ENCODE peak calls at places on chromosomes 3 and 15, in nine cellular contexts. P is ovary, Y is prostate gland, C is islet precursor cell, A is SW 1271, B is glomerular endothelial cell, D is gastrocnemius medialis, J is midbrain, Q is NAMALWA. V is an unnamed sample.

GRCh38 chr15:40103124-40103858 is 5.4 kb downstream of the BMF start:
- DNase-seq in C (peak; percentile 95), P (peak; percentile 86), Q (no peak), D (peak; percentile 97), A (no peak), Y (peak; percentile 96), J (peak; percentile 86), B (no peak), V (peak; percentile 79)

GRCh38 chr3:76886761-76887500 is 153.0 kb upstream of the ROBO2 start:
- DNase-seq in J (no peak), A (no peak), D (no peak), Y (no peak), P (no peak), C (no peak), Q (no peak), B (no peak), V (no peak)

GRCh38 chr15:28273468-28273867 is 48.5 kb downstream of the HERC2 start:
- DNase-seq in Y (no peak), D (no peak), C (peak; percentile 59), Q (no peak), P (no peak), A (no peak), J (no peak), B (no peak), V (no peak)

GRCh38 chr3:74663178-74663577 is 48.7 kb upstream of the CNTN3 start:
- DNase-seq in D (no peak), A (no peak), B (no peak), C (no peak), Y (no peak), P (no peak), J (no peak), Q (no peak), V (no peak)

GRCh38 chr3:156150434-156151066 is 30.2 kb downstream of the KCNAB1 start:
- DNase-seq in A (peak; percentile 44), J (peak; percentile 87), D (peak; percentile 25), B (peak; percentile 41), C (no peak), Y (peak; percentile 48), Q (peak; percentile 80), P (peak; percentile 29), V (no peak)

GRCh38 chr3:118818386-118818785 is 216.3 kb downstream of the IGSF11 start:
- DNase-seq in Y (no peak), C (no peak), B (no peak), D (no peak), A (no peak), Q (no peak), P (no peak), J (no peak), V (peak; percentile 56)

GRCh38 chr15:78415284-78415683 is 22.7 kb upstream of the IREB2 start:
- DNase-seq in P (no peak), B (no peak), D (no peak), A (no peak), Q (peak; percentile 16), J (peak; percentile 18), Y (no peak), C (no peak), V (no peak)

GRCh38 chr3:52455283-52456168 is at the start of gene NISCH:
- DNase-seq in P (peak; percentile 91), Y (peak; percentile 89), Q (peak; percentile 75), A (peak; percentile 54), D (peak; percentile 90), J (peak; percentile 82), C (peak; percentile 93), B (no peak), V (peak; percentile 51)

GRCh38 chr3:32705232-32705631 is 20.2 kb downstream of the CNOT10 start:
- DNase-seq in J (no peak), Q (no peak), D (no peak), P (no peak), A (no peak), B (no peak), C (no peak), Y (no peak), V (no peak)

GRCh38 chr15:66698318-66698961 is 3.6 kb upstream of the SMAD6 start:
- DNase-seq in Y (peak; percentile 53), D (peak; percentile 40), Q (peak; percentile 53), J (peak; percentile 43), A (peak; percentile 77), C (peak; percentile 93), P (peak; percentile 62), B (no peak), V (peak; percentile 86)

GRCh38 chr15:78360426-78360825 is 20.3 kb downstream of the CRABP1 start:
- DNase-seq in J (no peak), C (peak; percentile 79), Y (no peak), A (no peak), B (no peak), Q (no peak), D (peak; percentile 30), P (no peak), V (no peak)

GRCh38 chr3:51982352-51982837 is 940 bp upstream of the ACY1 start:
- DNase-seq in D (peak; percentile 66), A (peak; percentile 61), Y (no peak), J (peak; percentile 38), P (no peak), Q (peak; percentile 51), C (peak; percentile 92), B (no peak), V (no peak)

GRCh38 chr3:138397983-138398382 is 36.4 kb upstream of the ESYT3 start:
- DNase-seq in C (no peak), J (no peak), Y (no peak), B (no peak), Q (no peak), A (no peak), D (no peak), P (no peak), V (no peak)

GRCh38 chr3:32157600-32158264 is 51.3 kb downstream of the GPD1L start:
- DNase-seq in B (no peak), A (no peak), P (no peak), C (no peak), Q (no peak), J (no peak), D (no peak), Y (no peak), V (no peak)

GRCh38 chr15:89749951-89750559 is 994 bp downstream of the MESP1 start:
- DNase-seq in A (no peak), B (no peak), C (no peak), D (no peak), J (no peak), P (peak; percentile 33), Q (no peak), Y (no peak), V (no peak)

GRCh38 chr3:21718161-21718765 is 32.7 kb downstream of the ZNF385D start:
- DNase-seq in P (no peak), Q (no peak), B (peak; percentile 22), Y (no peak), A (peak; percentile 88), C (peak; percentile 63), J (no peak), D (no peak), V (no peak)

GRCh38 chr15:85125056-85125661 is 143.5 kb downstream of the PDE8A start:
- DNase-seq in D (no peak), A (peak; percentile 40), Q (no peak), J (no peak), C (peak; percentile 67), B (no peak), P (no peak), Y (no peak), V (no peak)

GRCh38 chr15:90046846-90047481 is 45.8 kb downstream of the ZNF710 start:
- DNase-seq in J (no peak), D (peak; percentile 86), C (no peak), B (no peak), Y (peak; percentile 89), Q (peak; percentile 63), P (no peak), A (no peak), V (no peak)

GRCh38 chr15:74826911-74827310 is 484 bp downstream of the CPLX3 start:
- DNase-seq in Q (no peak), Y (no peak), J (no peak), B (no peak), D (no peak), A (no peak), P (no peak), C (no peak), V (no peak)

GRCh38 chr3:83224101-83224868 is 1462.8 kb upstream of the GBE1 start:
- DNase-seq in C (no peak), J (no peak), B (peak; percentile 81), A (peak; percentile 37), Y (no peak), P (no peak), Q (no peak), D (no peak), V (no peak)

GRCh38 chr15:54101664-54102270 is 123.5 kb downstream of the UNC13C start:
- DNase-seq in C (no peak), Q (no peak), A (no peak), Y (no peak), J (no peak), B (no peak), D (no peak), P (no peak), V (no peak)

GRCh38 chr3:141000027-141000663 is 51.0 kb upstream of the SPSB4 start:
- DNase-seq in Q (peak; percentile 71), D (peak; percentile 38), B (peak; percentile 12), A (peak; percentile 42), Y (peak; percentile 33), P (peak; percentile 60), C (peak; percentile 87), J (peak; percentile 77), V (no peak)

GRCh38 chr3:15439476-15439875 is 12.1 kb downstream of the EAF1 start:
- DNase-seq in C (no peak), B (no peak), D (no peak), A (no peak), Y (no peak), Q (no peak), P (no peak), J (no peak), V (no peak)

GRCh38 chr3:132435911-132436425 is 18.7 kb downstream of the DNAJC13 start:
- DNase-seq in Y (no peak), B (no peak), D (no peak), J (no peak), C (no peak), P (no peak), Q (no peak), A (no peak), V (no peak)

GRCh38 chr15:64284037-64284436 is 71.9 kb downstream of the CSNK1G1 start:
- DNase-seq in Q (no peak), B (no peak), P (no peak), J (no peak), A (no peak), D (no peak), C (no peak), Y (no peak), V (peak; percentile 22)

GRCh38 chr3:141680620-141681389 is 57.3 kb upstream of the RNF7 start:
- DNase-seq in J (no peak), A (peak; percentile 62), B (peak; percentile 77), C (no peak), Y (no peak), Q (peak; percentile 28), P (no peak), D (no peak), V (peak; percentile 63)

GRCh38 chr3:85790445-85791030 is 831.7 kb downstream of the CADM2 start:
- DNase-seq in Y (no peak), J (no peak), B (no peak), D (peak; percentile 10), P (no peak), C (no peak), A (no peak), Q (no peak), V (no peak)

GRCh38 chr15:34147371-34148140 is 45.7 kb downstream of the PGBD4 start:
- DNase-seq in Y (no peak), J (no peak), B (peak; percentile 52), Q (no peak), C (no peak), A (no peak), P (no peak), D (no peak), V (peak; percentile 56)

V was measured in SJSA1.